ENCODE peak calls at places on chromosomes 2 and 18, in five cellular contexts. S, L, V, R and A are unnamed samples.

GRCh38 chr18:6170604-6171003 is 244.1 kb downstream of the L3MBTL4 start:
- DNase-seq in S (no peak), L (no peak), V (no peak), R (no peak), A (no peak)

GRCh38 chr18:23938046-23938756 is 76.4 kb upstream of the TTC39C start:
- DNase-seq in S (no peak), L (peak; percentile 30), V (no peak), R (no peak), A (no peak)

GRCh38 chr2:202193881-202194353 is 44.5 kb downstream of the SUMO1 start:
- DNase-seq in S (peak; percentile 31), L (no peak), V (no peak), R (peak; percentile 8), A (no peak)

GRCh38 chr2:39508243-39508642 is 71.2 kb upstream of the MAP4K3 start:
- DNase-seq in S (no peak), L (no peak), V (no peak), R (peak; percentile 84), A (no peak)

GRCh38 chr2:221614274-221614673 is 42.2 kb upstream of the EPHA4 start:
- DNase-seq in S (no peak), L (no peak), V (no peak), R (no peak), A (no peak)

GRCh38 chr2:64277101-64277849 is 133.1 kb upstream of the PELI1 start:
- DNase-seq in S (peak; percentile 74), L (no peak), V (peak; percentile 76), R (no peak), A (peak; percentile 80)

GRCh38 chr2:67437132-67437531 is 40.0 kb downstream of the ETAA1 start:
- DNase-seq in S (no peak), L (no peak), V (peak; percentile 55), R (no peak), A (no peak)

GRCh38 chr2:854460-854859 is 96.2 kb upstream of the SNTG2 start:
- DNase-seq in S (peak; percentile 77), L (peak; percentile 54), V (no peak), R (peak; percentile 9), A (peak; percentile 16)

GRCh38 chr2:39584283-39584972 is 81.3 kb upstream of the TMEM178A start:
- DNase-seq in S (no peak), L (no peak), V (peak; percentile 55), R (peak; percentile 64), A (no peak)

GRCh38 chr2:170157025-170157684 is 20.8 kb upstream of the MYO3B start:
- DNase-seq in S (no peak), L (no peak), V (no peak), R (peak; percentile 42), A (no peak)

GRCh38 chr2:240704651-240705050 is 13.0 kb downstream of the AQP12A start:
- DNase-seq in S (no peak), L (no peak), V (no peak), R (no peak), A (no peak)

GRCh38 chr2:11132036-11132671 is 23.1 kb upstream of the SLC66A3 start:
- DNase-seq in S (no peak), L (no peak), V (no peak), R (no peak), A (no peak)

GRCh38 chr18:67476585-67476984 is 39.9 kb downstream of the DSEL start:
- DNase-seq in S (no peak), L (no peak), V (no peak), R (peak; percentile 76), A (no peak)

GRCh38 chr2:177680866-177681358 is 288.3 kb downstream of the AGPS start:
- DNase-seq in S (no peak), L (no peak), V (no peak), R (no peak), A (no peak)

GRCh38 chr18:11066038-11066437 is 83.3 kb downstream of the PIEZO2 start:
- DNase-seq in S (no peak), L (no peak), V (no peak), R (no peak), A (no peak)

GRCh38 chr2:63792523-63792922 is 49.2 kb upstream of the UGP2 start:
- DNase-seq in S (no peak), L (no peak), V (peak; percentile 78), R (peak; percentile 66), A (peak; percentile 10)

GRCh38 chr2:173630425-173631122 is 275.9 kb downstream of the CDCA7 start:
- DNase-seq in S (no peak), L (no peak), V (no peak), R (peak; percentile 52), A (no peak)

GRCh38 chr2:177579486-177580036 is 187.0 kb downstream of the AGPS start:
- DNase-seq in S (no peak), L (no peak), V (no peak), R (no peak), A (no peak)

GRCh38 chr2:128368437-128369125 is 49.9 kb upstream of the HS6ST1 start:
- DNase-seq in S (no peak), L (no peak), V (peak; percentile 25), R (no peak), A (no peak)

GRCh38 chr18:23212161-23212560 is 76.9 kb downstream of the CABLES1 start:
- DNase-seq in S (no peak), L (no peak), V (no peak), R (no peak), A (no peak)

GRCh38 chr2:180000434-180000833 is 6.7 kb downstream of the CWC22 start:
- DNase-seq in S (no peak), L (no peak), V (peak; percentile 20), R (peak; percentile 14), A (no peak)

GRCh38 chr2:221981918-221982317 is 316.9 kb downstream of the PAX3 start:
- DNase-seq in S (no peak), L (no peak), V (no peak), R (no peak), A (no peak)

GRCh38 chr2:229454934-229455631 is 184.0 kb upstream of the PID1 start:
- DNase-seq in S (no peak), L (no peak), V (peak; percentile 81), R (peak; percentile 68), A (no peak)

GRCh38 chr2:64391940-64392339 is 62.0 kb upstream of the LGALSL start:
- DNase-seq in S (no peak), L (no peak), V (no peak), R (no peak), A (no peak)

GRCh38 chr2:84481702-84482101 is 22.6 kb upstream of the SUCLG1 start:
- DNase-seq in S (no peak), L (no peak), V (peak; percentile 25), R (peak; percentile 42), A (no peak)

GRCh38 chr2:43759195-43759594 is 14.6 kb upstream of the DYNC2LI1 start:
- DNase-seq in S (no peak), L (no peak), V (peak; percentile 84), R (peak; percentile 70), A (peak; percentile 97)

GRCh38 chr2:68426446-68426845 is 40.6 kb downstream of the FBXO48 start:
- DNase-seq in S (no peak), L (no peak), V (no peak), R (no peak), A (no peak)

GRCh38 chr18:9292047-9292446 is 42.5 kb upstream of the TWSG1 start:
- DNase-seq in S (no peak), L (no peak), V (no peak), R (no peak), A (no peak)
- H3K9me3 ChIP-seq in S (peaks cover 14% of the 10 kb centered on the region), L (peaks cover 8% of the 10 kb centered on the region), V (no peaks in the 10 kb centered on the region), R (no peaks in the 10 kb centered on the region), A (no peaks in the 10 kb centered on the region)

GRCh38 chr2:212843409-212844199 is 305.0 kb upstream of the ERBB4 start:
- DNase-seq in S (no peak), L (no peak), V (peak; percentile 94), R (peak; percentile 58), A (no peak)

GRCh38 chr2:212845941-212846340 is 305.5 kb downstream of the IKZF2 start:
- DNase-seq in S (no peak), L (no peak), V (peak; percentile 81), R (peak; percentile 76), A (no peak)

GRCh38 chr2:212842544-212843185 is 304.1 kb upstream of the ERBB4 start:
- DNase-seq in S (no peak), L (no peak), V (peak; percentile 97), R (peak; percentile 50), A (no peak)

DNA sequence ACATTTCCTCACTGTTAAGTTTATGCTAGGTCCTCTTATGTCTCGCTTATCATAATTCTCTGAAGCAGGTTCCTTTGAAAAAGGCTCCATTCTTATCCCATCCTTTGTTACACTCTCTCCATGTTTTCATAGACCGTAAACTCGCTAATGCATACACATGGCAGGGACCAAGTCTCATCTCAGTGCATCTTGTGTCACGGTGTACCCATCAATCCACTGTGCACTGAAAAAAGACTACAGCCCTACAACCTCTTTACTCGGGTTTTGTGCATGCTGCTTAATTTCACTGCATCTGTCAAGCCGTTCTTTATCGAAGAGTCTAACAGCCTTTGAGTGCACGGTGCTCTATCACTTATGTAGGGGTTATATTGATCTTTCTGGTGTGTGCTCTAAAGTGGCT is 302.8 kb upstream of the ERBB4 start:
- DNase-seq in S (no peak), L (no peak), V (no peak), R (no peak), A (no peak)
- H3K27ac ChIP-seq in S (no peak overlapping the region), L (no peak overlapping the region), V (peak overlapping the region; percentile 100), R (no peak overlapping the region), A (no peak overlapping the region)

GRCh38 chr18:2704541-2704940 is 49.0 kb downstream of the SMCHD1 start:
- DNase-seq in S (no peak), L (no peak), V (no peak), R (no peak), A (no peak)
- H3K79me2 ChIP-seq in S (no peaks in the 10 kb centered on the region), L (no peaks in the 10 kb centered on the region), V (peaks cover 2% of the 10 kb centered on the region), R (no peaks in the 10 kb centered on the region), A (no peaks in the 10 kb centered on the region)

GRCh38 chr2:100940240-100940639 is 61.8 kb upstream of the RPL31 start:
- DNase-seq in S (no peak), L (no peak), V (no peak), R (peak; percentile 26), A (no peak)

GRCh38 chr2:100938031-100939026 is 63.8 kb upstream of the RPL31 start:
- DNase-seq in S (no peak), L (no peak), V (no peak), R (no peak), A (no peak)

GRCh38 chr2:100940766-100941645 is 61.1 kb upstream of the RPL31 start:
- DNase-seq in S (no peak), L (no peak), V (no peak), R (peak; percentile 53), A (no peak)

GRCh38 chr2:100941646-100942240 is 60.3 kb upstream of the RPL31 start:
- DNase-seq in S (no peak), L (no peak), V (no peak), R (peak; percentile 29), A (no peak)

GRCh38 chr2:100939445-100939844 is 62.6 kb upstream of the RPL31 start:
- DNase-seq in S (no peak), L (no peak), V (no peak), R (no peak), A (no peak)
- H3K9me3 ChIP-seq in S (no peaks in the 10 kb centered on the region), L (no peaks in the 10 kb centered on the region), V (no peaks in the 10 kb centered on the region), R (no peaks in the 10 kb centered on the region), A (no peaks in the 10 kb centered on the region)

GRCh38 chr2:96795076-96795475 is 21.0 kb upstream of the CNNM3 start:
- DNase-seq in S (no peak), L (no peak), V (no peak), R (no peak), A (no peak)

GRCh38 chr2:96792772-96793749 is 23.0 kb upstream of the CNNM3 start:
- DNase-seq in S (no peak), L (no peak), V (no peak), R (no peak), A (no peak)

GRCh38 chr2:96788393-96789244 is 27.4 kb upstream of the CNNM3 start:
- DNase-seq in S (no peak), L (no peak), V (peak; percentile 11), R (no peak), A (peak; percentile 67)

GRCh38 chr2:96789245-96789617 is 26.8 kb upstream of the CNNM3 start:
- DNase-seq in S (no peak), L (no peak), V (no peak), R (no peak), A (no peak)
- H3K27ac ChIP-seq in S (no peak overlapping the region), L (no peak overlapping the region), V (no peak overlapping the region), R (no peak overlapping the region), A (no peak overlapping the region)